ENCODE peak calls at places on chromosomes 5 and 9, in six cellular contexts. V is activated T-cell treated with anti-CD3 and anti-CD28 coated beads for 24 hours; F is lung microvascular endothelial cell; L is A549; D is astrocyte of the spinal cord; C is effector memory CD4-positive, alpha-beta T cell. Y is an unnamed sample.

GRCh38 chr5:112338681-112339337 is 80.3 kb downstream of the EPB41L4A start:
- DNase-seq in L (peak; percentile 51), V (no peak), C (no peak), D (peak; percentile 22), F (peak; percentile 96), Y (no peak)

GRCh38 chr9:35652829-35653209 is 2.1 kb upstream of the SIT1 start:
- DNase-seq in L (no peak), C (no peak), V (no peak), F (no peak), D (no peak), Y (no peak)

GRCh38 chr9:90900130-90900529 is 98.5 kb downstream of the SYK start:
- DNase-seq in F (no peak), C (no peak), V (no peak), L (no peak), D (no peak), Y (no peak)

GRCh38 chr9:117919594-117919993 is 215.4 kb downstream of the TLR4 start:
- DNase-seq in C (no peak), V (no peak), L (no peak), D (no peak), F (no peak), Y (no peak)

GRCh38 chr9:134283111-134283515 is 43.1 kb upstream of the RXRA start:
- DNase-seq in F (peak; percentile 50), V (no peak), L (no peak), C (no peak), D (peak; percentile 56), Y (peak; percentile 40)

GRCh38 chr5:176534640-176535039 is 2.6 kb downstream of the RNF44 start:
- DNase-seq in L (peak; percentile 49), F (no peak), C (no peak), V (no peak), D (no peak), Y (no peak)

GRCh38 chr9:136206602-136207333 is 1.8 kb upstream of the LHX3 start:
- DNase-seq in L (no peak), V (no peak), C (no peak), D (no peak), F (no peak), Y (no peak)

GRCh38 chr5:71013575-71013974 is 11.6 kb downstream of the NAIP start:
- DNase-seq in L (peak; percentile 23), V (no peak), F (no peak), D (no peak), C (no peak), Y (no peak)

GRCh38 chr9:120436937-120437592 is 142.9 kb downstream of the CDK5RAP2 start:
- DNase-seq in V (no peak), L (no peak), C (no peak), F (no peak), D (no peak), Y (peak; percentile 10)

GRCh38 chr9:127589955-127590370 is 22.1 kb upstream of the STXBP1 start:
- DNase-seq in L (peak; percentile 81), C (no peak), F (peak; percentile 89), D (peak; percentile 77), V (no peak), Y (peak; percentile 53)

GRCh38 chr9:86614871-86615849 is 260.9 kb upstream of the TUT7 start:
- DNase-seq in L (peak; percentile 12), F (no peak), C (no peak), D (no peak), V (no peak), Y (no peak)

GRCh38 chr5:68872088-68872842 is 221.5 kb upstream of the SLC30A5 start:
- DNase-seq in F (no peak), D (no peak), L (no peak), C (no peak), V (no peak), Y (no peak)

GRCh38 chr9:126532951-126533910 is 80.5 kb upstream of the LMX1B start:
- DNase-seq in L (no peak), V (no peak), C (no peak), F (no peak), D (no peak), Y (no peak)

GRCh38 chr5:96875805-96876291 is 452 bp upstream of the ERAP2 start:
- DNase-seq in F (peak; percentile 5), L (no peak), V (no peak), C (peak; percentile 20), D (no peak), Y (no peak)

GRCh38 chr5:28548856-28549255 is 1510.5 kb upstream of the CDH9 start:
- DNase-seq in L (no peak), D (peak; percentile 32), V (no peak), C (no peak), F (no peak), Y (no peak)

GRCh38 chr9:35800530-35800929 is 9.1 kb downstream of the NPR2 start:
- DNase-seq in D (no peak), F (no peak), L (no peak), C (no peak), V (no peak), Y (no peak)

GRCh38 chr5:109803854-109804253 is 114.1 kb downstream of the MAN2A1 start:
- DNase-seq in F (no peak), L (peak; percentile 2), D (no peak), V (no peak), C (no peak), Y (no peak)

Y was measured in tibial nerve.